ENCODE peak calls at places on chromosomes 4 and X, in ten cellular contexts. L, H, V, A, B, D, R, C, O and G are unnamed samples.

GRCh38 chr4:173909294-173909693 is 374.2 kb downstream of the FBXO8 start:
- DNase-seq in C (no peak), O (no peak), V (no peak), D (no peak), B (no peak), A (no peak), H (no peak), L (no peak), R (no peak), G (no peak)

GRCh38 chrX:40189018-40189417 is 91.3 kb upstream of the BCOR start:
- DNase-seq in O (no peak), B (no peak), A (no peak), H (no peak), D (no peak), V (no peak), R (no peak), C (no peak), L (no peak), G (no peak)

GRCh38 chrX:20362268-20363002 is 95.7 kb upstream of the RPS6KA3 start:
- DNase-seq in O (no peak), D (peak), B (no peak), R (no peak), A (no peak), L (no peak), C (no peak), V (no peak), H (no peak), G (no peak)

GRCh38 chr4:10640535-10641159 is 43.9 kb downstream of the CLNK start:
- DNase-seq in D (no peak), A (no peak), R (no peak), V (no peak), H (no peak), L (no peak), B (no peak), O (no peak), C (no peak), G (no peak)

GRCh38 chr4:94457692-94458106 is 6.0 kb downstream of the PDLIM5 start:
- DNase-seq in H (no peak), A (no peak), L (peak), O (no peak), B (peak), R (no peak), D (no peak), C (no peak), V (no peak), G (peak)

GRCh38 chr4:20391224-20391623 is 139.5 kb downstream of the SLIT2 start:
- DNase-seq in A (no peak), B (no peak), O (no peak), C (no peak), L (no peak), R (no peak), H (no peak), D (no peak), V (no peak), G (no peak)

GRCh38 chr4:184651899-184652298 is 2.4 kb downstream of the PRIMPOL start:
- DNase-seq in C (no peak), B (no peak), R (no peak), H (no peak), O (no peak), L (no peak), V (no peak), D (no peak), A (no peak), G (no peak)

GRCh38 chr4:52250124-52250523 is 199.0 kb downstream of the SPATA18 start:
- DNase-seq in R (no peak), H (peak), V (no peak), L (peak), C (no peak), D (no peak), O (peak), A (no peak), B (no peak), G (no peak)

GRCh38 chrX:46882266-46882665 is 30.0 kb upstream of the JADE3 start:
- DNase-seq in D (no peak), V (no peak), R (no peak), A (no peak), C (no peak), B (peak), O (no peak), H (no peak), L (no peak), G (no peak)

GRCh38 chrX:53483838-53484420 is 49.8 kb upstream of the HSD17B10 start:
- DNase-seq in A (no peak), R (no peak), O (no peak), D (peak), H (no peak), V (no peak), B (no peak), C (no peak), L (no peak), G (no peak)

GRCh38 chr4:145482209-145483021 is 762 bp downstream of the SMAD1 start:
- DNase-seq in A (peak), R (no peak), H (peak), V (peak), B (peak), D (peak), O (peak), C (peak), L (peak), G (peak)
- H3K27ac ChIP-seq in A (peak), R (no peak), H (peak), V (peak), B (peak), D (peak), O (peak), C (peak), L (peak), G (peak)

GRCh38 chr4:38668203-38668602 is 4.2 kb downstream of the KLF3 start:
- DNase-seq in O (no peak), D (no peak), V (no peak), H (no peak), A (no peak), C (no peak), R (no peak), B (no peak), L (no peak), G (no peak)
- H3K27ac ChIP-seq in O (peak), D (peak), V (peak), H (peak), A (peak), C (peak), R (peak), B (no peak), L (peak), G (no peak)

DNA sequence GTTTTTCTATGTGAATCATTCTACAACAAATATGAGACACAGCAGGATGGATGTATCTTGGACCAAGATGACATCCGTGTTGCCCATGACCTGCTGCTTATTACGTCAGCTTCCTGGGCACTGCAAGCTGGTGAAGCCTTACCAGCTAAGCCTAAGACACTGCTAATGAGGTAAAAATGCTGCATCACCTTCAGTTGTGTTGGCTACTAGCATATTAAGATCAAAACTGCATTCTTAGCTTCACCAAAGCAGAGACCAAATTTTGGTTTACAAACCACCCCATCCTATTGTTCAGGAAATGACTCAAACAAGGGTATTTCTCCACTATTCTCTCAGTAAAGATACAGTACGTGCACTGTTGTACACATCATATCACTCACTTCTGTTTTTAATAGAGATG is 50.3 kb downstream of the MAML3 start:
- DNase-seq in O (no peak), V (no peak), C (no peak), L (no peak), B (no peak), R (no peak), D (peak), H (no peak), A (no peak), G (no peak)
- H3K27ac ChIP-seq in O (no peak), V (no peak), C (no peak), L (no peak), B (no peak), R (no peak), D (peak), H (no peak), A (no peak), G (no peak)

GRCh38 chr4:113276448-113277158 is 227.2 kb downstream of the ANK2 start:
- DNase-seq in L (no peak), C (no peak), H (no peak), R (no peak), A (no peak), O (no peak), V (no peak), D (no peak), B (no peak), G (no peak)
- H3K27ac ChIP-seq in L (no peak), C (no peak), H (peak), R (no peak), A (peak), O (peak), V (no peak), D (no peak), B (no peak), G (peak)

GRCh38 chr4:153223418-153223792 is 19.2 kb downstream of the TRIM2 start:
- DNase-seq in L (no peak), H (no peak), B (no peak), O (no peak), A (no peak), V (no peak), C (no peak), R (no peak), D (no peak), G (no peak)
- H3K27ac ChIP-seq in L (peak), H (peak), B (no peak), O (peak), A (peak), V (no peak), C (peak), R (no peak), D (peak), G (peak)

DNA sequence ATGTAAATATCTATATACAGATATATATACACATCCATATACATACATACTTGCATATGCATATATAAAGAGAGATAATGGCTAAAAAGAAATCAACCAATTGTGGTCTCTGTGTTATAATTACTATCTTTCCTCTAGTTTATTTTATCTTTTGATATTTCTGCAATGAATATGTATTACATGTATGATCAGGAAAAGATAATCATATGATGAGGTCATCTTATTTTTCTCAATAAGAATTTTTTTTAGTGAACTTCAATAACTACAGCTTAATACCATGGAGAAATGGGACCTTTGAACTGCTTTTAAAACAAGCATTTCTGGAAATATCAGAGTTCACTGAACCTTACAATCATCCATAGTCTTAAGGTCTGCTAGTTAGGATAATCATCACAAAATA is 158.0 kb downstream of the HNRNPD start:
- DNase-seq in L (no peak), H (no peak), B (no peak), R (no peak), D (no peak), A (no peak), C (no peak), O (no peak), V (no peak), G (no peak)
- H3K27ac ChIP-seq in L (no peak), H (no peak), B (no peak), R (no peak), D (no peak), A (no peak), C (no peak), O (no peak), V (no peak), G (no peak)

GRCh38 chr4:153468587-153468986 is 2.4 kb downstream of the TMEM131L start:
- DNase-seq in B (no peak), D (no peak), O (no peak), V (no peak), C (no peak), A (no peak), L (no peak), R (no peak), H (no peak), G (no peak)
- H3K27ac ChIP-seq in B (no peak), D (peak), O (no peak), V (no peak), C (peak), A (peak), L (peak), R (peak), H (no peak), G (no peak)